ENCODE peak calls at places on chromosomes 2 and 18, in six cellular contexts. One of them, this sample, is unnamed.

GRCh38 chr18:79528846-79529245 is 133.1 kb downstream of the NFATC1 start:
- DNase-seq in nephron progenitor cell: peak; percentile 83
- DNase-seq in progenitor cell of endocrine pancreas: peak; percentile 59
- DNase-seq in Peyer's patch: peak; percentile 74
- DNase-seq in WTC11: peak; percentile 81
- DNase-seq in AG09309: peak; percentile 14
- DNase-seq in this sample: peak; percentile 84

GRCh38 chr18:10032331-10032979 is 118.6 kb downstream of the VAPA start:
- DNase-seq in Peyer's patch: peak; percentile 22
- DNase-seq in WTC11: peak; percentile 71
- DNase-seq in nephron progenitor cell: peak; percentile 39
- DNase-seq in progenitor cell of endocrine pancreas: no peak
- DNase-seq in AG09309: no peak
- DNase-seq in this sample: no peak

GRCh38 chr2:37456479-37456878 is 112.0 kb downstream of the QPCT start:
- DNase-seq in Peyer's patch: peak; percentile 33
- DNase-seq in WTC11: no peak
- DNase-seq in progenitor cell of endocrine pancreas: no peak
- DNase-seq in AG09309: no peak
- DNase-seq in nephron progenitor cell: no peak
- DNase-seq in this sample: no peak

GRCh38 chr18:10526211-10526949 is 553 bp downstream of the NAPG start:
- DNase-seq in Peyer's patch: peak; percentile 67
- DNase-seq in WTC11: peak; percentile 64
- DNase-seq in progenitor cell of endocrine pancreas: peak; percentile 29
- DNase-seq in nephron progenitor cell: peak; percentile 77
- DNase-seq in AG09309: no peak
- DNase-seq in this sample: peak; percentile 27

GRCh38 chr2:172380436-172381274 is 46.7 kb upstream of the ITGA6 start:
- DNase-seq in progenitor cell of endocrine pancreas: no peak
- DNase-seq in Peyer's patch: no peak
- DNase-seq in nephron progenitor cell: peak; percentile 4
- DNase-seq in AG09309: no peak
- DNase-seq in WTC11: peak; percentile 75
- DNase-seq in this sample: no peak

GRCh38 chr2:153770359-153770991 is 101.2 kb upstream of the GALNT13 start:
- DNase-seq in WTC11: no peak
- DNase-seq in Peyer's patch: no peak
- DNase-seq in AG09309: no peak
- DNase-seq in progenitor cell of endocrine pancreas: no peak
- DNase-seq in nephron progenitor cell: no peak
- DNase-seq in this sample: no peak

GRCh38 chr2:78351208-78351607 is 674.3 kb upstream of the REG3G start:
- DNase-seq in WTC11: no peak
- DNase-seq in AG09309: no peak
- DNase-seq in Peyer's patch: no peak
- DNase-seq in nephron progenitor cell: no peak
- DNase-seq in progenitor cell of endocrine pancreas: no peak
- DNase-seq in this sample: no peak

GRCh38 chr2:37599688-37600525 is 71.5 kb downstream of the CDC42EP3 start:
- DNase-seq in Peyer's patch: peak; percentile 63
- DNase-seq in AG09309: no peak
- DNase-seq in WTC11: no peak
- DNase-seq in nephron progenitor cell: no peak
- DNase-seq in progenitor cell of endocrine pancreas: no peak
- DNase-seq in this sample: no peak

GRCh38 chr2:167803449-167803988 is 443.9 kb downstream of the STK39 start:
- DNase-seq in nephron progenitor cell: no peak
- DNase-seq in WTC11: no peak
- DNase-seq in progenitor cell of endocrine pancreas: no peak
- DNase-seq in Peyer's patch: no peak
- DNase-seq in AG09309: no peak
- DNase-seq in this sample: no peak

GRCh38 chr2:227789803-227790202 is 23.8 kb upstream of the CCL20 start:
- DNase-seq in AG09309: no peak
- DNase-seq in WTC11: no peak
- DNase-seq in progenitor cell of endocrine pancreas: no peak
- DNase-seq in Peyer's patch: no peak
- DNase-seq in nephron progenitor cell: no peak
- DNase-seq in this sample: no peak

GRCh38 chr2:66111706-66112105 is 323.2 kb upstream of the MEIS1 start:
- DNase-seq in AG09309: no peak
- DNase-seq in WTC11: no peak
- DNase-seq in nephron progenitor cell: no peak
- DNase-seq in Peyer's patch: no peak
- DNase-seq in progenitor cell of endocrine pancreas: no peak
- DNase-seq in this sample: no peak

GRCh38 chr2:233303252-233303651 is 4.4 kb upstream of the SAG start:
- DNase-seq in AG09309: no peak
- DNase-seq in WTC11: peak; percentile 41
- DNase-seq in progenitor cell of endocrine pancreas: no peak
- DNase-seq in nephron progenitor cell: no peak
- DNase-seq in Peyer's patch: no peak
- DNase-seq in this sample: no peak

GRCh38 chr2:102815285-102815684 is 53.5 kb downstream of the TMEM182 start:
- DNase-seq in WTC11: no peak
- DNase-seq in progenitor cell of endocrine pancreas: no peak
- DNase-seq in nephron progenitor cell: no peak
- DNase-seq in Peyer's patch: no peak
- DNase-seq in AG09309: no peak
- DNase-seq in this sample: no peak

GRCh38 chr2:196205891-196206408 is 34.6 kb upstream of the STK17B start:
- DNase-seq in AG09309: peak; percentile 90
- DNase-seq in progenitor cell of endocrine pancreas: no peak
- DNase-seq in Peyer's patch: no peak
- DNase-seq in WTC11: no peak
- DNase-seq in nephron progenitor cell: no peak
- DNase-seq in this sample: peak; percentile 14

GRCh38 chr2:169775765-169776482 is 22.7 kb upstream of the SSB start:
- DNase-seq in Peyer's patch: no peak
- DNase-seq in progenitor cell of endocrine pancreas: no peak
- DNase-seq in AG09309: no peak
- DNase-seq in nephron progenitor cell: no peak
- DNase-seq in WTC11: no peak
- DNase-seq in this sample: no peak

GRCh38 chr2:197307933-197308521 is 2.6 kb downstream of the ANKRD44 start:
- DNase-seq in AG09309: no peak
- DNase-seq in WTC11: no peak
- DNase-seq in progenitor cell of endocrine pancreas: no peak
- DNase-seq in nephron progenitor cell: no peak
- DNase-seq in Peyer's patch: no peak
- DNase-seq in this sample: no peak

GRCh38 chr18:80173060-80173459 is 64.0 kb downstream of the ADNP2 start:
- DNase-seq in WTC11: no peak
- DNase-seq in nephron progenitor cell: no peak
- DNase-seq in progenitor cell of endocrine pancreas: no peak
- DNase-seq in Peyer's patch: no peak
- DNase-seq in AG09309: no peak
- DNase-seq in this sample: no peak

GRCh38 chr2:149389506-149390167 is 59.2 kb downstream of the LYPD6 start:
- DNase-seq in Peyer's patch: no peak
- DNase-seq in progenitor cell of endocrine pancreas: no peak
- DNase-seq in nephron progenitor cell: no peak
- DNase-seq in AG09309: no peak
- DNase-seq in WTC11: no peak
- DNase-seq in this sample: no peak

GRCh38 chr2:53820038-53820437 is 33.2 kb downstream of the ERLEC1 start:
- DNase-seq in progenitor cell of endocrine pancreas: no peak
- DNase-seq in nephron progenitor cell: no peak
- DNase-seq in WTC11: no peak
- DNase-seq in AG09309: no peak
- DNase-seq in Peyer's patch: no peak
- DNase-seq in this sample: no peak

GRCh38 chr2:111015256-111015655 is 105.5 kb upstream of the BCL2L11 start:
- DNase-seq in Peyer's patch: no peak
- DNase-seq in WTC11: no peak
- DNase-seq in AG09309: no peak
- DNase-seq in progenitor cell of endocrine pancreas: no peak
- DNase-seq in nephron progenitor cell: no peak
- DNase-seq in this sample: no peak

GRCh38 chr2:83191316-83191715 is 1267.8 kb downstream of the SUCLG1 start:
- DNase-seq in nephron progenitor cell: no peak
- DNase-seq in WTC11: no peak
- DNase-seq in progenitor cell of endocrine pancreas: no peak
- DNase-seq in Peyer's patch: no peak
- DNase-seq in AG09309: no peak
- DNase-seq in this sample: no peak

GRCh38 chr2:64766841-64767669 is 113.3 kb upstream of the SERTAD2 start:
- DNase-seq in progenitor cell of endocrine pancreas: no peak
- DNase-seq in nephron progenitor cell: no peak
- DNase-seq in AG09309: no peak
- DNase-seq in WTC11: no peak
- DNase-seq in Peyer's patch: no peak
- DNase-seq in this sample: no peak

GRCh38 chr2:241562269-241562891 is 3.8 kb downstream of the BOK start:
- DNase-seq in WTC11: no peak
- DNase-seq in progenitor cell of endocrine pancreas: no peak
- DNase-seq in nephron progenitor cell: no peak
- DNase-seq in Peyer's patch: no peak
- DNase-seq in AG09309: no peak
- DNase-seq in this sample: no peak

GRCh38 chr18:43278401-43278800 is 1.1 kb upstream of the SYT4 start:
- DNase-seq in WTC11: no peak
- DNase-seq in AG09309: no peak
- DNase-seq in progenitor cell of endocrine pancreas: no peak
- DNase-seq in Peyer's patch: no peak
- DNase-seq in nephron progenitor cell: no peak
- DNase-seq in this sample: no peak

GRCh38 chr18:74945774-74946545 is 263.0 kb downstream of the PTGR3 start:
- DNase-seq in Peyer's patch: no peak
- DNase-seq in WTC11: no peak
- DNase-seq in progenitor cell of endocrine pancreas: no peak
- DNase-seq in AG09309: no peak
- DNase-seq in nephron progenitor cell: no peak
- DNase-seq in this sample: no peak

GRCh38 chr18:28112056-28112470 is 64.9 kb downstream of the CDH2 start:
- DNase-seq in Peyer's patch: no peak
- DNase-seq in progenitor cell of endocrine pancreas: no peak
- DNase-seq in WTC11: no peak
- DNase-seq in AG09309: peak; percentile 53
- DNase-seq in nephron progenitor cell: no peak
- DNase-seq in this sample: no peak

GRCh38 chr2:128552141-128552805 is 233.6 kb upstream of the HS6ST1 start:
- DNase-seq in WTC11: no peak
- DNase-seq in AG09309: no peak
- DNase-seq in Peyer's patch: no peak
- DNase-seq in progenitor cell of endocrine pancreas: no peak
- DNase-seq in nephron progenitor cell: no peak
- DNase-seq in this sample: no peak

GRCh38 chr18:33355263-33355662 is 85.3 kb downstream of the CCDC178 start:
- DNase-seq in WTC11: no peak
- DNase-seq in progenitor cell of endocrine pancreas: no peak
- DNase-seq in nephron progenitor cell: no peak
- DNase-seq in AG09309: no peak
- DNase-seq in Peyer's patch: no peak
- DNase-seq in this sample: no peak

GRCh38 chr2:173079968-173080860 is 4.6 kb downstream of the MAP3K20 start:
- DNase-seq in nephron progenitor cell: no peak
- DNase-seq in Peyer's patch: no peak
- DNase-seq in progenitor cell of endocrine pancreas: no peak
- DNase-seq in WTC11: no peak
- DNase-seq in AG09309: peak; percentile 95
- DNase-seq in this sample: no peak

DNA sequence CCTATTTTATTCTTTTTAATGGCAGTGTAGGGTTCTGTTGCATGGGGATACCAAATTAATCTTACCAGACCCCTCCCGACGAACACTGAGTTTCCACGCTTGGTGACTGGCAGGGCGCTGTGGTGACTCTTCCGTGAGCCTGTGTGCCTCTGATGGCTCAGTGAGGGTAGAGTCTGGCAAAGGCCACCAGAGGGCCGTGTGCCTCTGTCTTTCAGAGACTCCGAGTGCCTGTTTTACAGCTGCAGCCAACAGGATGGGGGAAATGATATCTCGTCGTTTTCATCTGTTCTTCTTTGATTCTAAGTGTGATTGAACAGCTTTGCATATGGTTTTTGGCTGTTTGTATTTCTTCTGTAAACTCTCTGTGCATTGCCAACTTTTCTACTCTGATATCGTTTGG is 99.8 kb downstream of the ZNF236 start:
- DNase-seq in Peyer's patch: peak; percentile 61
- DNase-seq in nephron progenitor cell: peak; percentile 49
- DNase-seq in WTC11: peak; percentile 62
- DNase-seq in AG09309: no peak
- DNase-seq in progenitor cell of endocrine pancreas: no peak
- DNase-seq in this sample: peak; percentile 79
- TF ChIP-seq CTCF in Peyer's patch: peak; percentile 62
- TF ChIP-seq CTCF in nephron progenitor cell: peak; percentile 66
- TF ChIP-seq CTCF in WTC11: no peak
- TF ChIP-seq CTCF in AG09309: peak; percentile 42
- TF ChIP-seq CTCF in progenitor cell of endocrine pancreas: peak; percentile 65
- TF ChIP-seq CTCF in this sample: peak; percentile 39

DNA sequence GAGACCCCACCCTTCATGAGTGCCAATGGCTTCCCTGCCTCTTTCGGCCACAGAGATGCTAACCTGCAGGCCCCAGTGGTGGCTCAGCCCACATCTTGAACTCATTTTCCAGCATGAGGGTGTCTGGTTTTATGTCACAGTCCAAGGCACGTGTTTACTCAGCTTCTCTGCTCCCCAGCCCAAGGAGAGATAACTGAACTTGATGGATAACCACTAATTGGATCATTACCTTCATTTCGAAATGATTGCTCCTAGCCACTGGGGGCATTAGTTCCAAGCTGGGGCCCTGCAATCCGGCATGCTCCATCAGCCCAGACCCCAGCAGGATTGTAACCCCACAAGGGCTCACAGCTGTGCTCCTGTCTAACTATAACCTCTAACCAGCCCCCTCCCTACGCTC is 46.0 kb upstream of the SIX2 start:
- DNase-seq in WTC11: no peak
- DNase-seq in Peyer's patch: no peak
- DNase-seq in progenitor cell of endocrine pancreas: no peak
- DNase-seq in AG09309: no peak
- DNase-seq in nephron progenitor cell: peak; percentile 29
- DNase-seq in this sample: no peak
- TF ChIP-seq CTCF in WTC11: no peak
- TF ChIP-seq CTCF in Peyer's patch: no peak
- TF ChIP-seq CTCF in progenitor cell of endocrine pancreas: peak; percentile 13
- TF ChIP-seq CTCF in AG09309: no peak
- TF ChIP-seq CTCF in nephron progenitor cell: no peak
- TF ChIP-seq CTCF in this sample: no peak

GRCh38 chr2:223797811-223798721 is 39.3 kb downstream of the AP1S3 start:
- DNase-seq in progenitor cell of endocrine pancreas: no peak
- DNase-seq in WTC11: no peak
- DNase-seq in nephron progenitor cell: no peak
- DNase-seq in AG09309: no peak
- DNase-seq in Peyer's patch: no peak
- DNase-seq in this sample: peak; percentile 25
- TF ChIP-seq CTCF in progenitor cell of endocrine pancreas: peak; percentile 63
- TF ChIP-seq CTCF in WTC11: no peak
- TF ChIP-seq CTCF in nephron progenitor cell: peak; percentile 50
- TF ChIP-seq CTCF in AG09309: peak; percentile 66
- TF ChIP-seq CTCF in Peyer's patch: no peak
- TF ChIP-seq CTCF in this sample: peak; percentile 97

GRCh38 chr2:120253021-120253882 is 600 bp downstream of the RALB start:
- DNase-seq in Peyer's patch: peak; percentile 62
- DNase-seq in nephron progenitor cell: peak; percentile 79
- DNase-seq in WTC11: peak; percentile 62
- DNase-seq in progenitor cell of endocrine pancreas: peak; percentile 62
- DNase-seq in AG09309: no peak
- DNase-seq in this sample: no peak
- TF ChIP-seq CTCF in Peyer's patch: peak; percentile 16
- TF ChIP-seq CTCF in nephron progenitor cell: no peak
- TF ChIP-seq CTCF in WTC11: no peak
- TF ChIP-seq CTCF in progenitor cell of endocrine pancreas: peak; percentile 48
- TF ChIP-seq CTCF in AG09309: peak; percentile 58
- TF ChIP-seq CTCF in this sample: peak; percentile 24

This sample was measured in D721Med.